ENCODE peak calls at places on chromosome 20, in five cellular contexts. L is heart right ventricle, G is activated gamma-delta T cell treated with Interleukin-2 at 50 U/mL for 16 hours, C is heart left ventricle, Y is bronchial epithelial cell. P is an unnamed sample.

GRCh38 chr20:51366155-51366886 is 176.2 kb downstream of the NFATC2 start:
- DNase-seq in Y (peak; percentile 95), C (peak; percentile 41), L (peak; percentile 68), G (no peak), P (no peak)

GRCh38 chr20:13649548-13649947 is 10.8 kb upstream of the TASP1 start:
- DNase-seq in L (peak; percentile 55), Y (no peak), G (no peak), C (peak; percentile 62), P (no peak)

GRCh38 chr20:2132461-2132901 is 30.9 kb downstream of the STK35 start:
- DNase-seq in G (no peak), L (no peak), Y (peak; percentile 77), C (no peak), P (no peak)

GRCh38 chr20:60065741-60066437 is 107.7 kb downstream of the CDH26 start:
- DNase-seq in C (no peak), Y (no peak), L (no peak), G (no peak), P (no peak)

GRCh38 chr20:42887281-42887680 is 302.4 kb downstream of the PTPRT start:
- DNase-seq in G (no peak), L (no peak), C (no peak), Y (no peak), P (no peak)

GRCh38 chr20:57274846-57275245 is 8.4 kb upstream of the BMP7 start:
- DNase-seq in Y (no peak), C (no peak), L (no peak), G (no peak), P (no peak)

GRCh38 chr20:20237093-20237959 is 130.6 kb upstream of the INSM1 start:
- DNase-seq in Y (peak; percentile 22), C (no peak), L (no peak), G (peak; percentile 13), P (peak; percentile 36)

GRCh38 chr20:10510216-10510615 is 75.1 kb downstream of the SLX4IP start:
- DNase-seq in L (no peak), G (no peak), Y (no peak), C (no peak), P (no peak)

P was measured in effector memory CD8-positive, alpha-beta T cell.